ENCODE peak calls at places on chromosomes 6 and 20, in five cellular contexts. C is cardiac muscle cell, D is breast epithelium, X is psoas muscle, K is heart left ventricle. T is an unnamed sample.
A peak's percentile ranks its signal among the peaks of the same experiment; 100 is the strongest.

GRCh38 chr20:61251529-61252393 is at the start of gene CDH4:
- DNase-seq in K (no peak), X (no peak), D (no peak), C (peak; percentile 63), T (no peak)

GRCh38 chr20:57399587-57400261 is 8.5 kb downstream of the RBM38 start:
- DNase-seq in C (no peak), D (no peak), K (peak; percentile 54), X (peak; percentile 76), T (peak; percentile 48)

GRCh38 chr6:44010411-44011349 is 116.6 kb downstream of the MRPL14 start:
- DNase-seq in K (peak; percentile 52), D (no peak), C (peak; percentile 74), X (peak; percentile 85), T (no peak)

GRCh38 chr6:142357879-142358278 is 56.1 kb downstream of the ADGRG6 start:
- DNase-seq in C (no peak), D (no peak), X (no peak), K (no peak), T (no peak)

GRCh38 chr6:42236680-42237473 is 19.2 kb upstream of the MRPS10 start:
- DNase-seq in D (no peak), C (no peak), X (no peak), K (no peak), T (no peak)

GRCh38 chr20:19738936-19739335 is 19.1 kb upstream of the RIN2 start:
- DNase-seq in D (no peak), X (no peak), C (no peak), K (no peak), T (no peak)

GRCh38 chr6:157751547-157752200 is 71.4 kb upstream of the SNX9 start:
- DNase-seq in C (no peak), D (no peak), X (no peak), K (no peak), T (no peak)

GRCh38 chr20:59095140-59095539 is 52.6 kb upstream of the PRELID3B start:
- DNase-seq in K (no peak), C (peak; percentile 10), X (no peak), D (no peak), T (no peak)

GRCh38 chr6:138622967-138623366 is 123.7 kb upstream of the NHSL1 start:
- DNase-seq in K (no peak), X (no peak), D (no peak), C (no peak), T (no peak)

GRCh38 chr6:39333626-39334025 is 11.1 kb upstream of the KCNK16 start:
- DNase-seq in D (no peak), X (no peak), K (no peak), C (no peak), T (no peak)

GRCh38 chr6:140073456-140073855 is 699.0 kb upstream of the CITED2 start:
- DNase-seq in C (no peak), D (no peak), X (no peak), K (no peak), T (no peak)

GRCh38 chr6:5580736-5581568 is 319.6 kb downstream of the FARS2 start:
- DNase-seq in K (no peak), D (no peak), C (no peak), X (no peak), T (no peak)

GRCh38 chr6:144159231-144159630 is 8.9 kb downstream of the STX11 start:
- DNase-seq in X (no peak), K (no peak), C (no peak), D (no peak), T (no peak)

GRCh38 chr20:43954704-43955243 is 40.1 kb downstream of the TOX2 start:
- DNase-seq in D (no peak), X (no peak), C (no peak), K (no peak), T (no peak)

GRCh38 chr6:108655840-108656650 is 95.3 kb downstream of the FOXO3 start:
- DNase-seq in K (no peak), X (no peak), C (no peak), D (no peak), T (no peak)

DNA sequence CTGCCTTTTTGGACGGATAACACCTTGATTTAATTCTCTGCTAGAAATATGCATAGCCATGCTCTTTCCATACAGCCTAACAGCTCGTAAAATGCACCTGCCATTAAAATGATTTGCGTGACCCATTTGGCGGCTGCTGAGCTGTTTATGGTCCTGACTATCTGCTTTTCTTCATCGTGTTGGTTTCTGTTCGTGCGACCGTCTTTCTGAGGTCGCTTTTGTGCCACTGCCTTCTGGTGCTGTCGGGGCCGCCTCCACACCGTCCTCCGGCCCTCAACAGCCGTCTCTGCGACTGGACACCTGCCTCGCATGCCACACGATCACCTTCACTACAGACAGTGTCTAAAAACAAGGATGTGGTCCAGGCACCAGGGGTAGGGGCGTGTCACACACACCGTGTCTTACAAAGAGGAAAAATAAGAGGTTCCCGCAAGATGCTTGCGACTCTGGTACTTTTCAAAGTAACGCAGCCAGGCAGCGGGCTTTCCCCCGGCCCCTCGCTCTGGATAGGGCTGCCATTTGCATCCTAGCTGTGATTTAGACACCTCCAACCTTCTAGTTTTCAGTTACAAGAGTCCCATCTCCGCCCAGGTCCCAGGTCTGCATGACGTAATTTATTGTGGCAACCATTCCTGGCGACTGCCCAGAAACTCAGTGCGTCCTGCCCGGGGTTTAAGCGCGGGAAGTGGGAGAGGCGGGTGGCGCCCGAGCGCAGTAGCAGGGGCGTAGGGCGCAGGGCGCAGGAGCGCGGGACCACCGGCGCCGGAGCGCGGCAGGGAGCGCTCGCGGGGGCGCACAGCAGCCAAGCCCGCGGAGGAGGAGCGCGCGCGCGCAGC is at the start of gene STMND1:
- DNase-seq in X (peak; percentile 61), C (peak; percentile 45), D (peak; percentile 75), K (peak; percentile 46), T (no peak)
- H3K4me3 ChIP-seq in X (peak within 1 kb of the TSS; percentile 68), C (peak within 1 kb of the TSS; percentile 34), D (peak within 1 kb of the TSS; percentile 27), K (peak within 1 kb of the TSS; percentile 42), T (no peak within 1 kb of the TSS)

GRCh38 chr20:10758446-10758845 is 84.6 kb upstream of the JAG1 start:
- DNase-seq in X (no peak), C (no peak), K (no peak), D (no peak), T (no peak)

GRCh38 chr20:10763117-10763516 is 89.3 kb upstream of the JAG1 start:
- DNase-seq in D (no peak), K (no peak), C (no peak), X (no peak), T (no peak)

GRCh38 chr20:10762216-10762615 is 88.4 kb upstream of the JAG1 start:
- DNase-seq in X (no peak), K (no peak), C (no peak), D (no peak), T (no peak)

GRCh38 chr20:10761232-10761631 is 87.4 kb upstream of the JAG1 start:
- DNase-seq in X (no peak), C (no peak), K (no peak), D (no peak), T (no peak)

DNA sequence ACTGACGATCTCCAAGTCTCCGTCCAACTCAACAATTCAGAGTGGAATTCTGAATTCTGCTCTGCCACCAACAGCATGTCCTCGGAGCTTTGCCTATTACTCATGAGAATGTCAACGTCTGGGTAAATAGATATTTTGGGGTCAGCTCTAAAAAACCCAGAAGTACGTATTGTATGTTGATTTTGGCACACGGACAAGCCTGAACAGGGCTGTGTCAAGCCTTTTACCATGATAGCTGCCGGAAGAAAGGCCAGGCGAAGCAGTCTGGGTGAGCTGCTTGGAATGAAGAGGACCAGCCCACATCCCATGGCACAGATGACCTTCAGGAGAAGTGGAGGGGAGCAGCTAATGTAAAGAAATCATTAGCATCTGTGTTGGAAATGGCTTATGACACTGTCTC is 88.0 kb upstream of the JAG1 start:
- DNase-seq in D (no peak), X (no peak), C (no peak), K (no peak), T (no peak)
- H3K4me3 ChIP-seq in D (no peak overlapping the region), X (no peak overlapping the region), C (no peak overlapping the region), K (no peak overlapping the region), T (no peak overlapping the region)

GRCh38 chr6:136923954-136924291 is 1.8 kb downstream of the SLC35D3 start:
- DNase-seq in K (no peak), X (no peak), D (no peak), C (no peak), T (no peak)
- H3K4me3 ChIP-seq in K (no peak overlapping the region), X (no peak overlapping the region), D (no peak overlapping the region), C (no peak overlapping the region), T (no peak overlapping the region)

GRCh38 chr20:55528482-55528881 is 476.8 kb downstream of the CBLN4 start:
- DNase-seq in X (no peak), D (no peak), C (no peak), K (no peak), T (no peak)
- H3K4me3 ChIP-seq in X (no peak overlapping the region), D (no peak overlapping the region), C (no peak overlapping the region), K (no peak overlapping the region), T (no peak overlapping the region)

GRCh38 chr6:87923389-87924050 is 124.1 kb upstream of the SPACA1 start:
- DNase-seq in K (no peak), X (no peak), C (no peak), D (no peak), T (no peak)
- H3K4me3 ChIP-seq in K (no peak overlapping the region), X (no peak overlapping the region), C (no peak overlapping the region), D (no peak overlapping the region), T (no peak overlapping the region)

GRCh38 chr20:50815162-50815989 is 20.5 kb downstream of the BCAS4 start:
- DNase-seq in C (no peak), X (no peak), D (no peak), K (no peak), T (no peak)
- H3K4me3 ChIP-seq in C (no peak overlapping the region), X (no peak overlapping the region), D (no peak overlapping the region), K (no peak overlapping the region), T (no peak overlapping the region)